ENCODE peak calls at places on chromosomes 4 and X, in five cellular contexts. X is cardiac muscle cell; C is AG20443; J is stimulated activated CD8-positive, alpha-beta memory T cell treated with anti-CD3 and anti-CD28 coated beads, Interleukin-7, amount 100 ng/mL, for 24 hours; R is Right ventricle myocardium inferior. K is an unnamed sample.

GRCh38 chr4:8291036-8291682 is 21.6 kb downstream of the HTRA3 start:
- DNase-seq in X (no peak), C (no peak), J (no peak), R (peak), K (no peak)

GRCh38 chrX:93673056-93673868 is at the start of gene NAP1L3:
- DNase-seq in X (peak), C (peak), J (peak), R (peak), K (peak)

GRCh38 chr4:17664755-17665154 is 50.3 kb downstream of the MED28 start:
- DNase-seq in X (no peak), C (no peak), J (no peak), R (no peak), K (no peak)

GRCh38 chr4:52038109-52038912 is at the start of gene SGCB:
- DNase-seq in X (peak), C (peak), J (peak), R (peak), K (peak)

GRCh38 chr4:84497220-84497834 is 1.8 kb downstream of the NKX6-1 start:
- DNase-seq in X (no peak), C (peak), J (no peak), R (peak), K (peak)

GRCh38 chrX:9316096-9316495 is 148.8 kb upstream of the TBL1X start:
- DNase-seq in X (no peak), C (no peak), J (no peak), R (no peak), K (no peak)

GRCh38 chr4:92060333-92060732 is 243.4 kb upstream of the GRID2 start:
- DNase-seq in X (no peak), C (no peak), J (no peak), R (no peak), K (no peak)

GRCh38 chrX:15619053-15619772 is 18.5 kb upstream of the ACE2 start:
- DNase-seq in X (no peak), C (no peak), J (no peak), R (no peak), K (peak)

GRCh38 chr4:185381794-185382193 is 13.9 kb downstream of the LRP2BP start:
- DNase-seq in X (peak), C (no peak), J (no peak), R (no peak), K (no peak)

GRCh38 chr4:86451560-86452322 is 91.9 kb upstream of the MAPK10 start:
- DNase-seq in X (peak), C (peak), J (no peak), R (no peak), K (no peak)

GRCh38 chr4:25813705-25814104 is 49.1 kb downstream of the SEL1L3 start:
- DNase-seq in X (peak), C (peak), J (no peak), R (no peak), K (peak)

GRCh38 chr4:100299019-100299418 is 108.8 kb upstream of the DDIT4L start:
- DNase-seq in X (peak), C (peak), J (no peak), R (no peak), K (peak)

GRCh38 chr4:112855058-112855457 is 194.4 kb upstream of the ANK2 start:
- DNase-seq in X (no peak), C (no peak), J (no peak), R (no peak), K (no peak)

GRCh38 chr4:181488926-181489325 is 754.3 kb upstream of the TENM3 start:
- DNase-seq in X (no peak), C (no peak), J (no peak), R (no peak), K (no peak)

GRCh38 chr4:158169931-158170690 is 2.7 kb downstream of the GASK1B start:
- DNase-seq in X (peak), C (peak), J (no peak), R (no peak), K (no peak)

GRCh38 chr4:183541081-183542045 is 36.5 kb downstream of the ING2 start:
- DNase-seq in X (peak), C (peak), J (no peak), R (no peak), K (no peak)

GRCh38 chr4:74218201-74218600 is 60.3 kb downstream of the MTHFD2L start:
- DNase-seq in X (no peak), C (no peak), J (no peak), R (no peak), K (no peak)

GRCh38 chrX:19539665-19540064 is 24.4 kb upstream of the MAP3K15 start:
- DNase-seq in X (no peak), C (no peak), J (no peak), R (no peak), K (no peak)

GRCh38 chr4:25585901-25586523 is 69.6 kb upstream of the SLC34A2 start:
- DNase-seq in X (no peak), C (no peak), J (no peak), R (no peak), K (no peak)

GRCh38 chr4:66489370-66489769 is 819.1 kb upstream of the EPHA5 start:
- DNase-seq in X (no peak), C (no peak), J (no peak), R (no peak), K (no peak)

GRCh38 chr4:5887361-5888221 is 5.3 kb downstream of the CRMP1 start:
- DNase-seq in X (no peak), C (no peak), J (no peak), R (no peak), K (no peak)